ENCODE peak calls at places on chromosomes 13 and 19, in six cellular contexts. T, Q, M, F, P and I are unnamed samples.

GRCh38 chr13:109135018-109135417 is 505.6 kb downstream of the MYO16 start:
- DNase-seq in T (no peak), Q (no peak), M (no peak), F (no peak), P (no peak), I (no peak)

GRCh38 chr19:30118760-30119159 is 176.7 kb downstream of the URI1 start:
- DNase-seq in T (no peak), Q (no peak), M (no peak), F (no peak), P (no peak), I (no peak)

GRCh38 chr19:35266149-35266903 is 2.4 kb upstream of the USF2 start:
- DNase-seq in T (no peak), Q (peak; percentile 57), M (no peak), F (peak; percentile 18), P (no peak), I (peak; percentile 37)

GRCh38 chr19:18128044-18128443 is 24.9 kb upstream of the PIK3R2 start:
- DNase-seq in T (no peak), Q (no peak), M (no peak), F (no peak), P (no peak), I (no peak)

GRCh38 chr13:66313408-66313807 is 916.7 kb downstream of the PCDH9 start:
- DNase-seq in T (no peak), Q (no peak), M (no peak), F (no peak), P (no peak), I (no peak)

GRCh38 chr13:76754414-76754813 is 131.8 kb downstream of the KCTD12 start:
- DNase-seq in T (no peak), Q (no peak), M (no peak), F (no peak), P (no peak), I (no peak)

GRCh38 chr13:36359301-36359950 is 13.2 kb upstream of the SPART start:
- DNase-seq in T (no peak), Q (no peak), M (no peak), F (no peak), P (no peak), I (no peak)

GRCh38 chr13:62305758-62306157 is 890.1 kb upstream of the PCDH20 start:
- DNase-seq in T (no peak), Q (no peak), M (no peak), F (no peak), P (no peak), I (no peak)

GRCh38 chr19:31378404-31378803 is 29.2 kb upstream of the TSHZ3 start:
- DNase-seq in T (peak; percentile 56), Q (no peak), M (no peak), F (peak; percentile 67), P (no peak), I (no peak)

GRCh38 chr13:86870388-86870966 is 800.7 kb upstream of the SLITRK5 start:
- DNase-seq in T (no peak), Q (no peak), M (no peak), F (no peak), P (no peak), I (no peak)